ENCODE peak calls at places on chromosome 20, in eight cellular contexts. P is right lobe of liver, M is astrocyte, V is upper lobe of right lung, T is vagina, S is ovary, A is mesenchymal stem cell, W is PC-3. K is an unnamed sample.

GRCh38 chr20:59077705-59078104 is 35.1 kb upstream of the PRELID3B start:
- DNase-seq in P (no peak), M (no peak), V (no peak), T (no peak), S (no peak), A (no peak), W (no peak), K (no peak)

GRCh38 chr20:19924255-19924654 is 92.9 kb upstream of the NAA20 start:
- DNase-seq in P (no peak), M (no peak), V (no peak), T (no peak), S (no peak), A (no peak), W (no peak), K (no peak)

GRCh38 chr20:5720696-5721095 is 29.5 kb upstream of the SHLD1 start:
- DNase-seq in P (no peak), M (peak; percentile 35), V (no peak), T (no peak), S (no peak), A (no peak), W (no peak), K (no peak)

GRCh38 chr20:21184810-21185209 is 58.9 kb downstream of the KIZ start:
- DNase-seq in P (no peak), M (peak; percentile 11), V (no peak), T (no peak), S (no peak), A (peak; percentile 11), W (peak; percentile 93), K (no peak)

GRCh38 chr20:38272961-38273360 is 12.4 kb upstream of the KIAA1755 start:
- DNase-seq in P (no peak), M (peak; percentile 78), V (no peak), T (no peak), S (no peak), A (peak; percentile 77), W (no peak), K (no peak)

GRCh38 chr20:3156811-3157619 is 2.6 kb downstream of the FASTKD5 start:
- DNase-seq in P (no peak), M (no peak), V (no peak), T (no peak), S (no peak), A (no peak), W (no peak), K (no peak)

GRCh38 chr20:9422335-9422734 is 92.1 kb upstream of the LAMP5 start:
- DNase-seq in P (no peak), M (peak; percentile 43), V (no peak), T (no peak), S (no peak), A (no peak), W (no peak), K (no peak)

GRCh38 chr20:31695849-31696804 is 26.5 kb downstream of the BCL2L1 start:
- DNase-seq in P (peak; percentile 81), M (peak; percentile 65), V (no peak), T (no peak), S (no peak), A (peak; percentile 88), W (peak; percentile 95), K (no peak)

GRCh38 chr20:5654557-5654956 is 95.6 kb upstream of the SHLD1 start:
- DNase-seq in P (no peak), M (peak; percentile 94), V (no peak), T (no peak), S (no peak), A (peak; percentile 91), W (peak; percentile 99), K (no peak)

GRCh38 chr20:21632654-21633053 is 72.8 kb upstream of the PAX1 start:
- DNase-seq in P (no peak), M (no peak), V (no peak), T (no peak), S (no peak), A (no peak), W (no peak), K (no peak)

GRCh38 chr20:38214256-38214870 is 46.2 kb downstream of the KIAA1755 start:
- DNase-seq in P (no peak), M (no peak), V (no peak), T (no peak), S (no peak), A (no peak), W (no peak), K (no peak)

GRCh38 chr20:52405417-52405816 is 213.8 kb upstream of the ZFP64 start:
- DNase-seq in P (no peak), M (no peak), V (no peak), T (no peak), S (no peak), A (no peak), W (peak; percentile 7), K (no peak)

GRCh38 chr20:44301285-44301684 is 9.7 kb downstream of the FITM2 start:
- DNase-seq in P (no peak), M (no peak), V (peak; percentile 2), T (no peak), S (no peak), A (no peak), W (no peak), K (no peak)

GRCh38 chr20:10920396-10920795 is 246.6 kb upstream of the JAG1 start:
- DNase-seq in P (no peak), M (no peak), V (no peak), T (no peak), S (no peak), A (no peak), W (no peak), K (no peak)

GRCh38 chr20:1987826-1988225 is 6.0 kb downstream of the PDYN start:
- DNase-seq in P (no peak), M (peak; percentile 16), V (no peak), T (no peak), S (no peak), A (no peak), W (peak; percentile 41), K (no peak)

GRCh38 chr20:63653041-63653973 is at the start of gene STMN3:
- DNase-seq in P (peak; percentile 80), M (peak; percentile 92), V (peak; percentile 92), T (no peak), S (peak; percentile 94), A (peak; percentile 92), W (peak; percentile 61), K (peak; percentile 78)

GRCh38 chr20:33423141-33423834 is 20.3 kb downstream of the SNTA1 start:
- DNase-seq in P (no peak), M (peak; percentile 74), V (no peak), T (no peak), S (no peak), A (peak; percentile 88), W (peak; percentile 51), K (no peak)

GRCh38 chr20:24663496-24663895 is 194.1 kb downstream of the SYNDIG1 start:
- DNase-seq in P (no peak), M (no peak), V (no peak), T (no peak), S (no peak), A (no peak), W (no peak), K (no peak)

GRCh38 chr20:63977392-63978276 is 1.8 kb downstream of the SAMD10 start:
- DNase-seq in P (peak; percentile 48), M (peak; percentile 68), V (no peak), T (no peak), S (no peak), A (peak; percentile 86), W (peak; percentile 51), K (no peak)

DNA sequence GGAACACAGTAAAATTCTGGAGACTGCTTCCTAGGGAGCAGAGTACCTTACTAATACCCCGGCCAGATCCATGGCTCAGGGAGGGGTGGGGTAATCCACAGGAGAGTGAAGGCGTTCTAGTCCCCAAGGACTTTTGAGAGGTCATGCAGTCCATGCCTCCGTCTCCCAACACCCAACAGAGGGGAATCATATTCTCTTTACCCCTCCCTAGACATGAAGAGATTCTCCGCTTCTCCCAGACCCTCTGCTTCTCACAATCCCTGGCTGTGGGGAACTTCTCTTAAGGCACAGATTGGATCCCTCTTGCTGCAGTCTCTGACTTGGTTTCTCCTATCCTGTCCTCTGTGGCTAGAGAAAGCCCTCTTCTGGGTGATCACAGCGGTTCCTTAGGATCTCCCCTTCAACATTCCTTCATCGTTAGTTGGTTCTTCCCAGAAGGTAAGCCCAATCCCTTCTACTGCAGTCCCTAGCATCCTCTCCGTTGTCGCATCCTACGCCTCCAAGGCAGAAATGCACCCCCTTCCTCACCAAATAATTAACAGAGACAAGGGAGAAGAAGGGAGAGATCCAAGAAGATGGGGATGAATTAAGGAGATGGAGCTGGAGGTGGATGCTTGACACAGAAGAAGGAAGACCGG is 571 bp downstream of the GGT7 start:
- DNase-seq in P (no peak), M (no peak), V (no peak), T (no peak), S (no peak), A (no peak), W (no peak), K (no peak)
- H3K4me1 ChIP-seq in P (peaks cover 4% of the 10 kb centered on the region), M (peaks cover 21% of the 10 kb centered on the region), V (peaks cover 35% of the 10 kb centered on the region), T (peaks cover 45% of the 10 kb centered on the region), S (peaks cover 5% of the 10 kb centered on the region), A (peaks cover 13% of the 10 kb centered on the region), W (peaks cover 14% of the 10 kb centered on the region), K (peaks cover 13% of the 10 kb centered on the region)

DNA sequence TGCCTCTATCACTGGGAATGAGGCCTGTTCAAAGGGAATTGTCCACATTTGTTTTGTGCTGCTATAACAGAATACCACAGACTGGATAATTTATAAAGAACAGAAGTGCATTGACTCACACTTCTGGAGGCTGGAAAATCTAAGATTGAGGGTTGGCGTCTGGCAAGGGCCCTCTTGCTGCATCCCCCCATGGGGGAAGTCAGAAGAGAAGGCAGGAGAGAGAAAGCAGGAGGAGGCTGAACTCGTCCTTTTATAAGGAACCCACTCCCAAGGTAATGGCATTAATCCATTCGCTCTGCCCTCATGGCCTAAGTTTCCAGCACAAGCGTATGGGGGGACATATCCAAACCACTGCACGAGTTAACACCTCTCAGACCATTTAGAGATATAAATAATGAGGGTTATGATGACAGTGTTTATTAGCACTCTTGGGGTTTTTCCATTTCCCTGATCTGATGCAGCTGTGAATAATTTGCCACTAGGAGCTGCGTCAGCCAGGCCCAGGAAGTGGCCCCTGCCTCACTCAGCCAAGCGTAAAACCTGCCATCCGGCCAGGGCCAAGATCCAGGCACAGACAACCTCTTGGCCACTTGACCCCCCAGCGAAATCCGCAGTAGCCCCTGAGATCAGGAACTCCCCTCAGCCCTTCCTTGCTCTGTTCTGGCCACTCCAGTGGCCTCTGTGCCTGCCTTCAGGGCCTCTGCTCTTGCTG is 14.2 kb upstream of the SLCO4A1 start:
- DNase-seq in P (peak; percentile 35), M (peak; percentile 49), V (no peak), T (no peak), S (no peak), A (peak; percentile 63), W (peak; percentile 85), K (peak; percentile 49)
- H3K4me3 ChIP-seq in P (no peak overlapping the region), M (no peak overlapping the region), V (no peak overlapping the region), T (no peak overlapping the region), S (no peak overlapping the region), A (no peak overlapping the region), W (peak overlapping the region; percentile 49), K (no peak overlapping the region)

DNA sequence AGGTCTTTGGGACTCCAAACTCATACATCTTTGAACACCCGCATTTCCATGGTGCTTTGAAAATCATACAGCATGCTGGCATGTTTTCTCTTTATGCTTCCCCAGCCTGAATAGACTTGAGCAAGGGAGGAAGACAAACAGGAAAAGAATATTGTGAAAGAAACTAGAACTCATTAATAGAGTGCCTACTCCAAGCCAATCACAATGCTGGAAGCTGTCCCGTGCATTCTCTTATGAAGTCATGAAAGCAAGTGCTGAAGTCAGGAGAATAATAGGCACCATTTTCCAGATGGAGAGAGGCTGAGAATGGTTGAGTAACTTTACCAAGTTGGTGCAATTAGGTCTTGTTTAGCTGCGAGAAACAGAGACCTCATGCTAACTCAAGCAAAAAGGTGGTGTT is 102.5 kb upstream of the PTPRT start:
- DNase-seq in P (no peak), M (no peak), V (no peak), T (no peak), S (no peak), A (no peak), W (no peak), K (no peak)
- H3K27ac ChIP-seq in P (no peak overlapping the region), M (no peak overlapping the region), V (no peak overlapping the region), T (no peak overlapping the region), S (no peak overlapping the region), A (no peak overlapping the region), W (no peak overlapping the region), K (no peak overlapping the region)

GRCh38 chr20:4444404-4444803 is 277.3 kb upstream of the PRND start:
- DNase-seq in P (no peak), M (peak; percentile 83), V (no peak), T (no peak), S (no peak), A (no peak), W (peak; percentile 30), K (no peak)
- H3K4me1 ChIP-seq in P (no peaks in the 10 kb centered on the region), M (peaks cover 6% of the 10 kb centered on the region), V (no peaks in the 10 kb centered on the region), T (peaks cover 11% of the 10 kb centered on the region), S (no peaks in the 10 kb centered on the region), A (no peaks in the 10 kb centered on the region), W (peaks cover 7% of the 10 kb centered on the region), K (no peaks in the 10 kb centered on the region)

K was measured in breast epithelium.